ENCODE peak calls at places on chromosomes 5 and 9, in eight cellular contexts. One of them, this sample, is unnamed.
A peak's percentile ranks its signal among the peaks of the same experiment; 100 is the strongest.

GRCh38 chr5:139676951-139677367 is 28.8 kb downstream of the CXXC5 start:
- DNase-seq in HCT116: no peak
- DNase-seq in CD8-positive, alpha-beta T cell: no peak
- DNase-seq in Panc1: no peak
- DNase-seq in activated T-helper 1 cell treated with anti-CD3 and anti-CD28 coated beads, Interleukin-2, amount 50 U/mL, for 16 hours: no peak
- DNase-seq in stimulated activated CD4-positive, alpha-beta T cell treated with anti-CD3 and anti-CD28 coated beads, Interleukin-2, amount 100 ng/mL, for 48 hours: no peak
- DNase-seq in lung: no peak
- DNase-seq in activated CD4-positive, alpha-beta T cell treated with anti-CD3 and anti-CD28 coated beads, Interleukin-2, amount 10 ng/mL, durations not matched to agents 7 days and 5 days: no peak
- DNase-seq in this sample: no peak

GRCh38 chr9:97564291-97565175 is 63.1 kb downstream of the TMOD1 start:
- DNase-seq in HCT116: no peak
- DNase-seq in CD8-positive, alpha-beta T cell: no peak
- DNase-seq in Panc1: no peak
- DNase-seq in activated T-helper 1 cell treated with anti-CD3 and anti-CD28 coated beads, Interleukin-2, amount 50 U/mL, for 16 hours: no peak
- DNase-seq in stimulated activated CD4-positive, alpha-beta T cell treated with anti-CD3 and anti-CD28 coated beads, Interleukin-2, amount 100 ng/mL, for 48 hours: no peak
- DNase-seq in lung: no peak
- DNase-seq in activated CD4-positive, alpha-beta T cell treated with anti-CD3 and anti-CD28 coated beads, Interleukin-2, amount 10 ng/mL, durations not matched to agents 7 days and 5 days: no peak
- DNase-seq in this sample: no peak

GRCh38 chr5:57863661-57864060 is 381.1 kb upstream of the ACTBL2 start:
- DNase-seq in HCT116: no peak
- DNase-seq in CD8-positive, alpha-beta T cell: no peak
- DNase-seq in Panc1: no peak
- DNase-seq in activated T-helper 1 cell treated with anti-CD3 and anti-CD28 coated beads, Interleukin-2, amount 50 U/mL, for 16 hours: no peak
- DNase-seq in stimulated activated CD4-positive, alpha-beta T cell treated with anti-CD3 and anti-CD28 coated beads, Interleukin-2, amount 100 ng/mL, for 48 hours: no peak
- DNase-seq in lung: no peak
- DNase-seq in activated CD4-positive, alpha-beta T cell treated with anti-CD3 and anti-CD28 coated beads, Interleukin-2, amount 10 ng/mL, durations not matched to agents 7 days and 5 days: no peak
- DNase-seq in this sample: no peak

GRCh38 chr5:10564838-10565784 is 1.2 kb downstream of the ANKRD33B start:
- DNase-seq in HCT116: no peak
- DNase-seq in CD8-positive, alpha-beta T cell: no peak
- DNase-seq in Panc1: no peak
- DNase-seq in activated T-helper 1 cell treated with anti-CD3 and anti-CD28 coated beads, Interleukin-2, amount 50 U/mL, for 16 hours: no peak
- DNase-seq in stimulated activated CD4-positive, alpha-beta T cell treated with anti-CD3 and anti-CD28 coated beads, Interleukin-2, amount 100 ng/mL, for 48 hours: no peak
- DNase-seq in lung: no peak
- DNase-seq in activated CD4-positive, alpha-beta T cell treated with anti-CD3 and anti-CD28 coated beads, Interleukin-2, amount 10 ng/mL, durations not matched to agents 7 days and 5 days: no peak
- DNase-seq in this sample: peak; percentile 22

GRCh38 chr5:32639943-32640342 is 54.6 kb downstream of the SUB1 start:
- DNase-seq in HCT116: peak; percentile 13
- DNase-seq in CD8-positive, alpha-beta T cell: no peak
- DNase-seq in Panc1: no peak
- DNase-seq in activated T-helper 1 cell treated with anti-CD3 and anti-CD28 coated beads, Interleukin-2, amount 50 U/mL, for 16 hours: no peak
- DNase-seq in stimulated activated CD4-positive, alpha-beta T cell treated with anti-CD3 and anti-CD28 coated beads, Interleukin-2, amount 100 ng/mL, for 48 hours: no peak
- DNase-seq in lung: no peak
- DNase-seq in activated CD4-positive, alpha-beta T cell treated with anti-CD3 and anti-CD28 coated beads, Interleukin-2, amount 10 ng/mL, durations not matched to agents 7 days and 5 days: no peak
- DNase-seq in this sample: no peak

GRCh38 chr5:179346401-179346800 is 1.1 kb upstream of the ADAMTS2 start:
- DNase-seq in HCT116: no peak
- DNase-seq in CD8-positive, alpha-beta T cell: no peak
- DNase-seq in Panc1: no peak
- DNase-seq in activated T-helper 1 cell treated with anti-CD3 and anti-CD28 coated beads, Interleukin-2, amount 50 U/mL, for 16 hours: no peak
- DNase-seq in stimulated activated CD4-positive, alpha-beta T cell treated with anti-CD3 and anti-CD28 coated beads, Interleukin-2, amount 100 ng/mL, for 48 hours: no peak
- DNase-seq in lung: no peak
- DNase-seq in activated CD4-positive, alpha-beta T cell treated with anti-CD3 and anti-CD28 coated beads, Interleukin-2, amount 10 ng/mL, durations not matched to agents 7 days and 5 days: no peak
- DNase-seq in this sample: no peak

GRCh38 chr5:51382759-51383493 is at the start of gene ISL1:
- DNase-seq in HCT116: peak; percentile 57
- DNase-seq in CD8-positive, alpha-beta T cell: no peak
- DNase-seq in Panc1: no peak
- DNase-seq in activated T-helper 1 cell treated with anti-CD3 and anti-CD28 coated beads, Interleukin-2, amount 50 U/mL, for 16 hours: no peak
- DNase-seq in stimulated activated CD4-positive, alpha-beta T cell treated with anti-CD3 and anti-CD28 coated beads, Interleukin-2, amount 100 ng/mL, for 48 hours: no peak
- DNase-seq in lung: peak; percentile 35
- DNase-seq in activated CD4-positive, alpha-beta T cell treated with anti-CD3 and anti-CD28 coated beads, Interleukin-2, amount 10 ng/mL, durations not matched to agents 7 days and 5 days: no peak
- DNase-seq in this sample: no peak

GRCh38 chr5:23157169-23157568 is 304.0 kb upstream of the CDH12 start:
- DNase-seq in HCT116: no peak
- DNase-seq in CD8-positive, alpha-beta T cell: no peak
- DNase-seq in Panc1: no peak
- DNase-seq in activated T-helper 1 cell treated with anti-CD3 and anti-CD28 coated beads, Interleukin-2, amount 50 U/mL, for 16 hours: no peak
- DNase-seq in stimulated activated CD4-positive, alpha-beta T cell treated with anti-CD3 and anti-CD28 coated beads, Interleukin-2, amount 100 ng/mL, for 48 hours: no peak
- DNase-seq in lung: no peak
- DNase-seq in activated CD4-positive, alpha-beta T cell treated with anti-CD3 and anti-CD28 coated beads, Interleukin-2, amount 10 ng/mL, durations not matched to agents 7 days and 5 days: no peak
- DNase-seq in this sample: no peak

GRCh38 chr9:116008278-116008677 is 145.3 kb upstream of the PAPPA start:
- DNase-seq in HCT116: peak; percentile 70
- DNase-seq in CD8-positive, alpha-beta T cell: no peak
- DNase-seq in Panc1: no peak
- DNase-seq in activated T-helper 1 cell treated with anti-CD3 and anti-CD28 coated beads, Interleukin-2, amount 50 U/mL, for 16 hours: no peak
- DNase-seq in stimulated activated CD4-positive, alpha-beta T cell treated with anti-CD3 and anti-CD28 coated beads, Interleukin-2, amount 100 ng/mL, for 48 hours: no peak
- DNase-seq in lung: no peak
- DNase-seq in activated CD4-positive, alpha-beta T cell treated with anti-CD3 and anti-CD28 coated beads, Interleukin-2, amount 10 ng/mL, durations not matched to agents 7 days and 5 days: no peak
- DNase-seq in this sample: no peak